ENCODE peak calls at places on chromosomes 5 and 9, in seven cellular contexts. Q is left ventricle myocardium inferior, C is heart left ventricle, D is hepatocyte, M is neural progenitor cell, X is body of pancreas, G is brain microvascular endothelial cell. H is an unnamed sample. For H3K36me3, the result is how much of the 10 kb centered on the place peaks cover.

GRCh38 chr5:103624035-103624461 is 61.5 kb upstream of the NUDT12 start:
- DNase-seq in C (no peak), G (peak), M (no peak), X (no peak), D (no peak), Q (no peak), H (no peak)

GRCh38 chr5:168159425-168159824 is 132.0 kb upstream of the WWC1 start:
- DNase-seq in Q (no peak), G (no peak), C (no peak), X (peak), D (peak), M (peak), H (no peak)

GRCh38 chr5:105953616-105954015 is 1717.1 kb downstream of the EFNA5 start:
- DNase-seq in M (no peak), Q (no peak), D (no peak), C (no peak), X (no peak), G (no peak), H (no peak)

GRCh38 chr9:138022756-138023393 is 145.3 kb downstream of the CACNA1B start:
- DNase-seq in M (peak), Q (no peak), G (no peak), C (peak), X (no peak), D (peak), H (no peak)

GRCh38 chr9:110133059-110133458 is 74.9 kb downstream of the C9orf152 start:
- DNase-seq in Q (no peak), D (no peak), G (no peak), C (no peak), X (no peak), M (no peak), H (no peak)

GRCh38 chr5:469752-470483 is 26.9 kb downstream of the EXOC3 start:
- DNase-seq in X (peak), M (no peak), G (no peak), Q (peak), C (peak), D (no peak), H (no peak)

GRCh38 chr9:105994970-105995369 is 300.6 kb downstream of the TMEM38B start:
- DNase-seq in Q (no peak), D (peak), M (no peak), C (no peak), X (no peak), G (peak), H (peak)

GRCh38 chr5:102865171-102865509 is 110.0 kb downstream of the PAM start:
- DNase-seq in Q (no peak), D (no peak), X (no peak), M (peak), C (no peak), G (peak), H (no peak)

GRCh38 chr9:27247756-27248155 is 49.2 kb downstream of the EQTN start:
- DNase-seq in C (no peak), G (peak), Q (no peak), M (peak), D (peak), X (peak), H (peak)

GRCh38 chr9:38281196-38281595 is 111.3 kb upstream of the ALDH1B1 start:
- DNase-seq in D (no peak), C (no peak), G (no peak), Q (no peak), M (no peak), X (no peak), H (no peak)

GRCh38 chr9:37030591-37030939 is 3.5 kb downstream of the PAX5 start:
- DNase-seq in D (no peak), C (no peak), M (peak), Q (no peak), G (no peak), X (no peak), H (no peak)

GRCh38 chr9:134285215-134285845 is 40.9 kb upstream of the RXRA start:
- DNase-seq in M (no peak), D (no peak), C (no peak), X (no peak), Q (no peak), G (no peak), H (no peak)

GRCh38 chr5:22471154-22471553 is 382.0 kb downstream of the CDH12 start:
- DNase-seq in C (no peak), Q (no peak), M (no peak), G (no peak), X (no peak), D (no peak), H (no peak)

DNA sequence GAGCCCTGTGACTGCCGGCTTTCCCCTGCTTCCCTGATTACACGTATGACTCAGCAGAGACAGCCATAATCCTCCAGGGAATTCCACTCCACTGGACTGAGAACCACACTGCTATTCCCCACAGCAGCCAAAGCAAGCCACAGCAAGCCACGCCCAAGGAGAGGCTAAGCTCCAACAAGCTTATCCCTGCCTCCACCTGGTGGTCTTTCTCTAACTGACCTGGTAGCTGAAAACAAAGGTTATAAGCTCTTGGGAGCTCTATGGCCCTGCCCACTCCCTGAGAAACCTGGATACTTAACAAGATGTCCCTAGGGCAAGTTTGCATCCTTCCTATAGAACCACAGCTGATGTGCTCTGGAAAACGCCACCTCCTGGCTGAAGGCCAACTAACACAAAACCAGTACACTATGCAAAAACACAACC is 613.7 kb upstream of the CDH18 start:
- DNase-seq in G (peak), D (peak), M (peak), X (no peak), C (no peak), Q (no peak), H (peak)
- H3K4me3 ChIP-seq in G (no peak), D (no peak), M (no peak), X (no peak), C (no peak), Q (no peak), H (no peak)

DNA sequence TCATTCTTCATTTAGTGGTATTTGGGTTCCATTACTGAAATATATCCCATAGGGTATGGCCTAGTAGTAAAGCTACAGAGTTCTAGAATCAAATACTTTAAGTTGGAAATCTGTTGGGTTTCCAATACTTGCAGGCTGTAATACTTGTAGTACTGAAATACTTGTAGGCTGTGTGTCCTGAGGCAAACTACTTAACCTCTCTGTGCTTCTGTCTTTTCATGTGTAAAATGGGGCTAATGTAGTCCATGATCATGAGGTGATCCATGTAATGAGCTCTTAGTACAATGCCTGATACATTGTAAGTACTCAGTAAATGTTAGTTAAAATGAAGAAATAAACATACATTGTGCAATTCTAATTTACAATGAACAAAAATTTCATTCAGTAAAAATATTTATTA is 368.9 kb downstream of the CSNK1G3 start:
- DNase-seq in D (no peak), M (no peak), Q (no peak), X (no peak), C (no peak), G (no peak), H (no peak)
- H3K36me3 ChIP-seq in D (under half), M (under half), Q (under half), X (under half), C (under half), G (under half), H (under half)

DNA sequence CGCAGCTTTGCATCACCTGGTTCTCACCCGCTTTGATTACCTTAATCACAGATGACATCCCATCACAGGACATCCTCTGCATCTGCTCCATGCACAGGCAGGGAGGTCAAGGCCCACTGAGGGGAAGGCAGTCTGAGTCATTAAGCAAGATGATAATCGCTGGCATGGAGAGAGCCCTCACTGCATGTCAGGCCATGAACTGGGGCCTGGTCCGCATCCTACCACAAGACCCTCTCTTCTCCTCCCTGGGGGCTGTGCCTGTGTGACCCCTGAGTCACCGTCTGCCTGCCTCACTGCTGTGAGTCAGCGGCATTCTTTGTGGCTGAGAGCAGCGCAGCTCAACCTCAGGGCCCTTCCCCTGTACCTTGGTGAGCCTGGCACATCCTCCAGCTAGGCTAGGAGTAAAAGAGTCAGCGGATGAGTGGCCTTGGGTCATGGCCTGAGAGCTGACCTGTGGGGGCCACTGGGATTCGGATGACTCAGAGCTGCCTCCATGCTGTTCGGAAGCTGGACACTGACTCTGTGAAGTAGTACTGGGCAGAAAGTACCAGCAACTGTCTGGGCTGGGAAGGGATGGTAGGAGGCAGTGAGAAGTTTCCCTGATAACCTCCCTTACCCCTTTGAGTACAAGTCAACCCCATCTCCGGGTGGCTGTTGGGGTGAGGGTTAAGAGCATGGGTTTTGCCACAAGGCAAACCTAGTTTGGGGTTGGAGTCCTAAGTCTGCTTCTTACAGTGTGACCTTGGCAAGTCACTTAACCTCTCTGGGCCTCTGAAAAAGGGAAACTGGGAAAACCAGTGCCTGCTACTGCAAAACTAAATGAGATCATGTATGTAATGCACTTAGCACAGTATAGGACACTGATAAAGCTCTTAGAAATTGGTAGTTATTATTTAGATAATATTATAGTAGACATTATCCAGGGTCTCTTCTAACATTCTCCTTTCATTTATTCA is 14.6 kb upstream of the ARSI start:
- DNase-seq in M (no peak), C (no peak), X (no peak), D (peak), Q (no peak), G (peak), H (peak)
- H3K4me3 ChIP-seq in M (no peak), C (no peak), X (no peak), D (no peak), Q (no peak), G (no peak), H (no peak)

GRCh38 chr5:177492841-177493240 is 4.6 kb downstream of the PDLIM7 start:
- DNase-seq in M (no peak), G (no peak), C (no peak), X (no peak), D (no peak), Q (no peak), H (no peak)
- H3K36me3 ChIP-seq in M (under half), G (half or more), C (under half), X (under half), D (under half), Q (half or more), H (half or more)

GRCh38 chr5:154758977-154759376 is 3.8 kb downstream of the LARP1 start:
- DNase-seq in M (no peak), G (no peak), X (no peak), C (no peak), D (no peak), Q (no peak), H (no peak)
- H3K4me3 ChIP-seq in M (no peak), G (no peak), X (no peak), C (peak), D (no peak), Q (peak), H (peak)

GRCh38 chr9:19117039-19117716 is 10.1 kb downstream of the PLIN2 start:
- DNase-seq in M (no peak), X (no peak), C (no peak), G (no peak), D (no peak), Q (no peak), H (no peak)
- H3K36me3 ChIP-seq in M (under half), X (under half), C (under half), G (half or more), D (under half), Q (half or more), H (half or more)

H was measured in MG63.